ENCODE peak calls at places on chromosome 4, in four cellular contexts. One of them, this sample, is unnamed.

GRCh38 chr4:60042941-60043340 is 1157.2 kb upstream of the ADGRL3 start:
- DNase-seq in SK-N-SH: no peak
- DNase-seq in GM12878: no peak
- DNase-seq in HepG2: no peak
- DNase-seq in this sample: no peak

GRCh38 chr4:80138556-80139538 is 58.5 kb upstream of the PRDM8 start:
- DNase-seq in HepG2: no peak
- DNase-seq in GM12878: peak
- DNase-seq in SK-N-SH: no peak
- DNase-seq in this sample: no peak

GRCh38 chr4:159097785-159098184 is 5.1 kb upstream of the RAPGEF2 start:
- DNase-seq in GM12878: no peak
- DNase-seq in SK-N-SH: no peak
- DNase-seq in HepG2: no peak
- DNase-seq in this sample: no peak

GRCh38 chr4:53026233-53026632 is 164.1 kb downstream of the RASL11B start:
- DNase-seq in SK-N-SH: peak
- DNase-seq in HepG2: no peak
- DNase-seq in GM12878: no peak
- DNase-seq in this sample: no peak

GRCh38 chr4:6137027-6137746 is 63.2 kb downstream of the JAKMIP1 start:
- DNase-seq in SK-N-SH: no peak
- DNase-seq in GM12878: no peak
- DNase-seq in HepG2: no peak
- DNase-seq in this sample: no peak

GRCh38 chr4:72112514-72113156 is 80.8 kb downstream of the NPFFR2 start:
- DNase-seq in GM12878: peak
- DNase-seq in SK-N-SH: no peak
- DNase-seq in HepG2: peak
- DNase-seq in this sample: no peak

GRCh38 chr4:89134775-89135319 is 23.5 kb downstream of the TIGD2 start:
- DNase-seq in HepG2: no peak
- DNase-seq in GM12878: no peak
- DNase-seq in SK-N-SH: no peak
- DNase-seq in this sample: no peak

GRCh38 chr4:26029512-26030131 is 115.6 kb downstream of the SMIM20 start:
- DNase-seq in HepG2: no peak
- DNase-seq in SK-N-SH: no peak
- DNase-seq in GM12878: no peak
- DNase-seq in this sample: peak

GRCh38 chr4:111919666-111920065 is 225.6 kb upstream of the FAM241A start:
- DNase-seq in HepG2: no peak
- DNase-seq in SK-N-SH: no peak
- DNase-seq in GM12878: no peak
- DNase-seq in this sample: no peak

GRCh38 chr4:4640692-4641091 is 98.8 kb upstream of the STX18 start:
- DNase-seq in SK-N-SH: peak
- DNase-seq in GM12878: no peak
- DNase-seq in HepG2: peak
- DNase-seq in this sample: peak

GRCh38 chr4:101141855-101142254 is 205.5 kb downstream of the PPP3CA start:
- DNase-seq in SK-N-SH: no peak
- DNase-seq in GM12878: no peak
- DNase-seq in HepG2: no peak
- DNase-seq in this sample: no peak
- TF ChIP-seq TCF12 in SK-N-SH: no peak
- TF ChIP-seq TCF12 in GM12878: no peak
- TF ChIP-seq TCF12 in HepG2: no peak
- TF ChIP-seq TCF12 in this sample: no peak

DNA sequence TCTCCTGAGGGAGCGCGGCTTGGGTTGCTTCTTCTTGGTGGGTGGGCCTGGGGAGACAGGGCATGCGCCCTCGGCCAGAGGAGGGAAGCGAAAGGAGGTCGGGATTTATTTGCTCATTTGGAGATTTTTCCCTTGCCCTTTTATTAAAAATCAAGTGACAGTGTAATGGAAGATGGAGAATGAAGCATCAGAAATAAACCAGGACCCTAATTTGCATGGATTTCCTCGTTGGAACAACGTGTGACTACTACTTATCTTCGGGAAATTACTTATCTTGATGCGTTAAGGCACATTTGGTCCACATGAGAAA is 707 bp upstream of the CLOCK start:
- DNase-seq in GM12878: no peak
- DNase-seq in SK-N-SH: peak
- DNase-seq in HepG2: no peak
- DNase-seq in this sample: no peak
- TF ChIP-seq TCF12 in GM12878: no peak
- TF ChIP-seq TCF12 in SK-N-SH: no peak
- TF ChIP-seq TCF12 in HepG2: no peak
- TF ChIP-seq TCF12 in this sample: no peak

GRCh38 chr4:54228563-54229501 is at the start of gene PDGFRA:
- DNase-seq in SK-N-SH: peak
- DNase-seq in HepG2: no peak
- DNase-seq in GM12878: no peak
- DNase-seq in this sample: no peak
- TF ChIP-seq TCF12 in SK-N-SH: peak
- TF ChIP-seq TCF12 in HepG2: no peak
- TF ChIP-seq TCF12 in GM12878: no peak
- TF ChIP-seq TCF12 in this sample: no peak

GRCh38 chr4:57109847-57110634 is at the start of gene IGFBP7:
- DNase-seq in GM12878: no peak
- DNase-seq in HepG2: no peak
- DNase-seq in SK-N-SH: peak
- DNase-seq in this sample: peak
- TF ChIP-seq TCF12 in GM12878: no peak
- TF ChIP-seq TCF12 in HepG2: no peak
- TF ChIP-seq TCF12 in SK-N-SH: no peak
- TF ChIP-seq TCF12 in this sample: no peak

GRCh38 chr4:2333356-2333841 is 71.5 kb upstream of the MXD4 start:
- DNase-seq in HepG2: no peak
- DNase-seq in GM12878: peak
- DNase-seq in SK-N-SH: peak
- DNase-seq in this sample: no peak
- TF ChIP-seq TCF12 in HepG2: no peak
- TF ChIP-seq TCF12 in GM12878: peak
- TF ChIP-seq TCF12 in SK-N-SH: no peak
- TF ChIP-seq TCF12 in this sample: no peak

GRCh38 chr4:34935739-34936138 is 1308.6 kb downstream of the ARAP2 start:
- DNase-seq in HepG2: no peak
- DNase-seq in GM12878: no peak
- DNase-seq in SK-N-SH: no peak
- DNase-seq in this sample: no peak

GRCh38 chr4:34943719-34944386 is 1300.5 kb downstream of the ARAP2 start:
- DNase-seq in HepG2: no peak
- DNase-seq in SK-N-SH: no peak
- DNase-seq in GM12878: no peak
- DNase-seq in this sample: no peak

GRCh38 chr4:34939073-34939472 is 1305.2 kb downstream of the ARAP2 start:
- DNase-seq in HepG2: no peak
- DNase-seq in GM12878: no peak
- DNase-seq in SK-N-SH: no peak
- DNase-seq in this sample: no peak
- TF ChIP-seq TCF12 in HepG2: no peak
- TF ChIP-seq TCF12 in GM12878: no peak
- TF ChIP-seq TCF12 in SK-N-SH: no peak
- TF ChIP-seq TCF12 in this sample: no peak

This sample was measured in H1.